ENCODE peak calls at places on chromosomes 1 and 21, in eight cellular contexts. One of them, this sample, is unnamed.
A peak's percentile ranks its signal among the peaks of the same experiment; 100 is the strongest.

GRCh38 chr1:13662498-13662897 is 37.5 kb upstream of the PRDM2 start:
- DNase-seq in PC-9: no peak
- DNase-seq in mammary epithelial cell: no peak
- DNase-seq in MM.1S: no peak
- DNase-seq in IMR-90: no peak
- DNase-seq in astrocyte: peak; percentile 9
- DNase-seq in GM12878: no peak
- DNase-seq in keratinocyte: no peak
- DNase-seq in this sample: peak; percentile 54

GRCh38 chr1:12650001-12650421 is 6.1 kb downstream of the AADACL4 start:
- DNase-seq in PC-9: no peak
- DNase-seq in mammary epithelial cell: no peak
- DNase-seq in MM.1S: no peak
- DNase-seq in IMR-90: peak; percentile 95
- DNase-seq in astrocyte: peak; percentile 90
- DNase-seq in GM12878: no peak
- DNase-seq in keratinocyte: no peak
- DNase-seq in this sample: no peak

GRCh38 chr1:234997201-234998173 is 131.2 kb downstream of the TOMM20 start:
- DNase-seq in PC-9: peak; percentile 100
- DNase-seq in mammary epithelial cell: peak; percentile 100
- DNase-seq in MM.1S: no peak
- DNase-seq in IMR-90: peak; percentile 99
- DNase-seq in astrocyte: peak; percentile 99
- DNase-seq in GM12878: no peak
- DNase-seq in keratinocyte: peak; percentile 100
- DNase-seq in this sample: peak; percentile 98

GRCh38 chr1:31111290-31111951 is 45.9 kb upstream of the PUM1 start:
- DNase-seq in PC-9: peak; percentile 60
- DNase-seq in mammary epithelial cell: peak; percentile 72
- DNase-seq in MM.1S: no peak
- DNase-seq in IMR-90: peak; percentile 34
- DNase-seq in astrocyte: peak; percentile 52
- DNase-seq in GM12878: no peak
- DNase-seq in keratinocyte: no peak
- DNase-seq in this sample: peak; percentile 50

GRCh38 chr1:40264354-40264781 is 6.3 kb downstream of the ZMPSTE24 start:
- DNase-seq in PC-9: no peak
- DNase-seq in mammary epithelial cell: peak; percentile 47
- DNase-seq in MM.1S: no peak
- DNase-seq in IMR-90: peak; percentile 24
- DNase-seq in astrocyte: peak; percentile 39
- DNase-seq in GM12878: no peak
- DNase-seq in keratinocyte: no peak
- DNase-seq in this sample: no peak

GRCh38 chr1:45205000-45205909 is 1.1 kb downstream of the ZSWIM5 start:
- DNase-seq in PC-9: peak; percentile 12
- DNase-seq in mammary epithelial cell: no peak
- DNase-seq in MM.1S: no peak
- DNase-seq in IMR-90: peak; percentile 34
- DNase-seq in astrocyte: peak; percentile 35
- DNase-seq in GM12878: no peak
- DNase-seq in keratinocyte: no peak
- DNase-seq in this sample: peak; percentile 25

GRCh38 chr1:17212487-17213121 is 7.7 kb downstream of the PADI1 start:
- DNase-seq in PC-9: peak; percentile 92
- DNase-seq in mammary epithelial cell: peak; percentile 36
- DNase-seq in MM.1S: no peak
- DNase-seq in IMR-90: peak; percentile 73
- DNase-seq in astrocyte: peak; percentile 78
- DNase-seq in GM12878: no peak
- DNase-seq in keratinocyte: no peak
- DNase-seq in this sample: no peak

GRCh38 chr1:202565890-202566289 is 144.4 kb downstream of the SYT2 start:
- DNase-seq in PC-9: no peak
- DNase-seq in mammary epithelial cell: no peak
- DNase-seq in MM.1S: peak; percentile 90
- DNase-seq in IMR-90: no peak
- DNase-seq in astrocyte: no peak
- DNase-seq in GM12878: peak; percentile 71
- DNase-seq in keratinocyte: no peak
- DNase-seq in this sample: no peak

GRCh38 chr1:217048104-217048707 is 325.0 kb upstream of the ESRRG start:
- DNase-seq in PC-9: no peak
- DNase-seq in mammary epithelial cell: no peak
- DNase-seq in MM.1S: no peak
- DNase-seq in IMR-90: no peak
- DNase-seq in astrocyte: no peak
- DNase-seq in GM12878: no peak
- DNase-seq in keratinocyte: no peak
- DNase-seq in this sample: peak; percentile 37

GRCh38 chr21:16179732-16180131 is 449.9 kb downstream of the USP25 start:
- DNase-seq in PC-9: no peak
- DNase-seq in mammary epithelial cell: no peak
- DNase-seq in MM.1S: no peak
- DNase-seq in IMR-90: no peak
- DNase-seq in astrocyte: peak; percentile 22
- DNase-seq in GM12878: no peak
- DNase-seq in keratinocyte: no peak
- DNase-seq in this sample: no peak

DNA sequence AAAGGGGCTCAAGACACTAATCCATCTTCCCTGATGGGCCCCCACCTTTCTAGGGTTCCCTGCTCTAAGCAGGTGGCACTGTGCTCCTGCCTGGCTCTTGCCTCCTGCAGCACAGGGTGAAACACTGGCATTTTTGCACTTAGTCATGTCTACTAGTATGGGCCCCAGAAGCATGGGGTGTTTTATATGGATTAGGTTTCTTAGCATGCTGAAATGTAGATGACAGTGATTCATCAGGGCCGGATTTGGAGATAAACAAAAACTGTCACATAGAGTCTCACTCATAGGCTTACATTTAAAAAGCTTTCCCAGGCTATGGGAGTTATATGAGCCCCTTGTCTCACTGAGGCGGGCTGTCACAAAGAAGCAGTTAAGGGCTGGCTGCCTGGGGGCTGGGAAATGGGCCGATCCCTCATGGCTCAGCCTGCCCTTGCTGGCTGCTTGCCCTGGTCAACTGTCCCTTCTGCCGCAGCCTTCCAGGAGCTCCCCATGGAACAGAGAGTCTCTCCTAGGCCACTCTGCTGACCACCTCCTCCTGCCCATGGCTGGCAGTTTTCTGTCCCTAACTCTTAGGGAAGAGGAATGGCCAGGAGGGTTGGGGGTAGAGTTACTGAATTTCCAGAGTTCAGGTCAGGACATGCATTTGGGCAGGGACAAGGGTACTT is 6.5 kb downstream of the GALNT2 start:
- DNase-seq in PC-9: peak; percentile 32
- DNase-seq in mammary epithelial cell: peak; percentile 78
- DNase-seq in MM.1S: no peak
- DNase-seq in IMR-90: peak; percentile 91
- DNase-seq in astrocyte: peak; percentile 68
- DNase-seq in GM12878: no peak
- DNase-seq in keratinocyte: no peak
- DNase-seq in this sample: peak; percentile 99
- H4K20me1 ChIP-seq in PC-9: peaks cover 9% of the 10 kb centered on the region
- H4K20me1 ChIP-seq in mammary epithelial cell: no peaks in the 10 kb centered on the region
- H4K20me1 ChIP-seq in MM.1S: peaks cover 12% of the 10 kb centered on the region
- H4K20me1 ChIP-seq in IMR-90: peaks cover 76% of the 10 kb centered on the region
- H4K20me1 ChIP-seq in astrocyte: peaks cover 73% of the 10 kb centered on the region
- H4K20me1 ChIP-seq in GM12878: peaks cover 3% of the 10 kb centered on the region
- H4K20me1 ChIP-seq in keratinocyte: peaks cover 7% of the 10 kb centered on the region
- H4K20me1 ChIP-seq in this sample: peaks cover 60% of the 10 kb centered on the region

GRCh38 chr1:145747398-145748247 is 28.3 kb downstream of the CD160 start:
- DNase-seq in PC-9: no peak
- DNase-seq in mammary epithelial cell: no peak
- DNase-seq in MM.1S: peak; percentile 8
- DNase-seq in IMR-90: no peak
- DNase-seq in astrocyte: no peak
- DNase-seq in GM12878: no peak
- DNase-seq in keratinocyte: no peak
- DNase-seq in this sample: no peak
- H3K36me3 ChIP-seq in PC-9: peaks cover 9% of the 10 kb centered on the region
- H3K36me3 ChIP-seq in mammary epithelial cell: peaks cover 2% of the 10 kb centered on the region
- H3K36me3 ChIP-seq in MM.1S: no peaks in the 10 kb centered on the region
- H3K36me3 ChIP-seq in IMR-90: peaks cover 30% of the 10 kb centered on the region
- H3K36me3 ChIP-seq in astrocyte: peaks cover 36% of the 10 kb centered on the region
- H3K36me3 ChIP-seq in GM12878: peaks cover 3% of the 10 kb centered on the region
- H3K36me3 ChIP-seq in keratinocyte: peaks cover 13% of the 10 kb centered on the region
- H3K36me3 ChIP-seq in this sample: peaks cover 53% of the 10 kb centered on the region

DNA sequence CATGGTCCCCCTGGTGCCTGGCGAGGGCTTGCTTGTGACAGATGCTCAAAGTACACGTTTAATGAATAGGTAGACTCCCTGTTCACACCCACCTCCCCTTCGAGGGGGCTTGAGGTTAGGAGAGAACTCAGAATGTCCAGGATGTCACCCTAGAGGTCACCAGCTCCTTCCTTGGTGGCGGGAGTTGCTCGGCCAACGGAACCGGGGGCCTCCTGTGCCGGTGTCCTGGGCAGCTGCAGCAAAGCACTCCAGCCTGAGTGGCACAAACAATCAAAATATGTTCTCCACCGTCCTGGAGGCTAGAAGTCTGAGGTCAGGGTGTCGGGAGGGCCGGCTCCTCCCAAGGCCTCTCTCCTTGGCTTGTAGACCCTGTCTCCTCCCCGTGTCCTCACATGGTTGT is 71.0 kb downstream of the AJAP1 start:
- DNase-seq in PC-9: no peak
- DNase-seq in mammary epithelial cell: no peak
- DNase-seq in MM.1S: no peak
- DNase-seq in IMR-90: no peak
- DNase-seq in astrocyte: no peak
- DNase-seq in GM12878: no peak
- DNase-seq in keratinocyte: no peak
- DNase-seq in this sample: no peak
- H3K9me3 ChIP-seq in PC-9: no peaks in the 10 kb centered on the region
- H3K9me3 ChIP-seq in mammary epithelial cell: no peaks in the 10 kb centered on the region
- H3K9me3 ChIP-seq in MM.1S: no peaks in the 10 kb centered on the region
- H3K9me3 ChIP-seq in IMR-90: peaks cover 79% of the 10 kb centered on the region
- H3K9me3 ChIP-seq in astrocyte: peaks cover 3% of the 10 kb centered on the region
- H3K9me3 ChIP-seq in GM12878: no peaks in the 10 kb centered on the region
- H3K9me3 ChIP-seq in keratinocyte: no peaks in the 10 kb centered on the region
- H3K9me3 ChIP-seq in this sample: no peaks in the 10 kb centered on the region

GRCh38 chr21:20301395-20301794 is 696.8 kb upstream of the NCAM2 start:
- DNase-seq in PC-9: no peak
- DNase-seq in mammary epithelial cell: no peak
- DNase-seq in MM.1S: no peak
- DNase-seq in IMR-90: no peak
- DNase-seq in astrocyte: no peak
- DNase-seq in GM12878: no peak
- DNase-seq in keratinocyte: no peak
- DNase-seq in this sample: no peak

GRCh38 chr21:20311388-20311787 is 686.8 kb upstream of the NCAM2 start:
- DNase-seq in PC-9: no peak
- DNase-seq in mammary epithelial cell: no peak
- DNase-seq in MM.1S: no peak
- DNase-seq in IMR-90: no peak
- DNase-seq in astrocyte: no peak
- DNase-seq in GM12878: no peak
- DNase-seq in keratinocyte: no peak
- DNase-seq in this sample: peak; percentile 3

GRCh38 chr21:20308586-20308985 is 689.6 kb upstream of the NCAM2 start:
- DNase-seq in PC-9: no peak
- DNase-seq in mammary epithelial cell: no peak
- DNase-seq in MM.1S: no peak
- DNase-seq in IMR-90: no peak
- DNase-seq in astrocyte: no peak
- DNase-seq in GM12878: no peak
- DNase-seq in keratinocyte: no peak
- DNase-seq in this sample: no peak

GRCh38 chr21:20302084-20302483 is 696.1 kb upstream of the NCAM2 start:
- DNase-seq in PC-9: no peak
- DNase-seq in mammary epithelial cell: no peak
- DNase-seq in MM.1S: no peak
- DNase-seq in IMR-90: no peak
- DNase-seq in astrocyte: no peak
- DNase-seq in GM12878: no peak
- DNase-seq in keratinocyte: no peak
- DNase-seq in this sample: no peak

DNA sequence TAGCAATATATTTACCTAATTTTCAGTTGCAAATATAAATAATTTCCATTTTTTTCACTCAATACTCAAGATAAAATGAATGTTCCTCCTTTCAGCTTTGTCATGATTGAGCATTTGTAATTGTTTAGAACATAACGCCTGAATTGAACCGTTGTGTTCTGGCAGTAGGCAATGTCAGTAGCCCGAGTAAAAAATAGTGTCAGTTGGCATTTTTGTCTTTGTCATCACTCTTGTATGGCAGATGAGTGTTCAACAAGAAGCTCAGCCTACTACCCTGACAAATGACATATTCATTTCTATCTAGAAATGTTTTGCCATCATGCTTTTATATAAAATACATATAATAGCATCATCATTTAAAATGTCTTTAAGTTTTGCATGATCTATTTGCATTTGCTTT is 691.4 kb upstream of the NCAM2 start:
- DNase-seq in PC-9: no peak
- DNase-seq in mammary epithelial cell: no peak
- DNase-seq in MM.1S: no peak
- DNase-seq in IMR-90: no peak
- DNase-seq in astrocyte: no peak
- DNase-seq in GM12878: no peak
- DNase-seq in keratinocyte: no peak
- DNase-seq in this sample: no peak
- H4K20me1 ChIP-seq in PC-9: no peaks in the 10 kb centered on the region
- H4K20me1 ChIP-seq in mammary epithelial cell: no peaks in the 10 kb centered on the region
- H4K20me1 ChIP-seq in MM.1S: no peaks in the 10 kb centered on the region
- H4K20me1 ChIP-seq in IMR-90: no peaks in the 10 kb centered on the region
- H4K20me1 ChIP-seq in astrocyte: no peaks in the 10 kb centered on the region
- H4K20me1 ChIP-seq in GM12878: no peaks in the 10 kb centered on the region
- H4K20me1 ChIP-seq in keratinocyte: no peaks in the 10 kb centered on the region
- H4K20me1 ChIP-seq in this sample: no peaks in the 10 kb centered on the region

This sample was measured in PC-3.